ENCODE peak calls at places on chromosomes 11 and 22, in five cellular contexts. N, C, R, I and P are unnamed samples.

GRCh38 chr11:76339217-76339616 is 41.7 kb downstream of the THAP12 start:
- DNase-seq in N (no peak), C (peak), R (peak), I (no peak), P (no peak)

GRCh38 chr22:27003301-27003700 is 345.9 kb downstream of the MIAT start:
- DNase-seq in N (peak), C (no peak), R (no peak), I (no peak), P (no peak)

GRCh38 chr22:30675436-30675835 is 7.8 kb upstream of the DUSP18 start:
- DNase-seq in N (no peak), C (no peak), R (no peak), I (no peak), P (no peak)

GRCh38 chr22:36445158-36445668 is 36.2 kb downstream of the TXN2 start:
- DNase-seq in N (peak), C (peak), R (peak), I (peak), P (peak)

GRCh38 chr22:46044718-46045458 is 67.9 kb upstream of the WNT7B start:
- DNase-seq in N (peak), C (peak), R (no peak), I (no peak), P (no peak)

GRCh38 chr22:22941831-22942510 is 54.4 kb downstream of the IGLL5 start:
- DNase-seq in N (no peak), C (no peak), R (no peak), I (no peak), P (no peak)

GRCh38 chr11:64592656-64593055 is 1.6 kb downstream of the SLC22A12 start:
- DNase-seq in N (no peak), C (peak), R (no peak), I (no peak), P (no peak)

GRCh38 chr11:18171377-18172000 is 1.1 kb upstream of the MRGPRX4 start:
- DNase-seq in N (peak), C (no peak), R (peak), I (no peak), P (peak)

GRCh38 chr11:122287401-122287800 is 171.4 kb upstream of the BLID start:
- DNase-seq in N (no peak), C (no peak), R (no peak), I (no peak), P (no peak)

GRCh38 chr11:57332694-57333440 is 2.8 kb downstream of the SSRP1 start:
- DNase-seq in N (no peak), C (no peak), R (no peak), I (no peak), P (no peak)

GRCh38 chr22:20484948-20485683 is 10.5 kb downstream of the KLHL22 start:
- DNase-seq in N (no peak), C (no peak), R (no peak), I (no peak), P (no peak)

GRCh38 chr22:20483771-20484170 is 11.8 kb downstream of the KLHL22 start:
- DNase-seq in N (no peak), C (no peak), R (no peak), I (no peak), P (no peak)

GRCh38 chr22:20475115-20475436 is 20.5 kb downstream of the KLHL22 start:
- DNase-seq in N (no peak), C (no peak), R (no peak), I (no peak), P (no peak)

GRCh38 chr22:20479612-20480196 is 15.9 kb downstream of the KLHL22 start:
- DNase-seq in N (no peak), C (no peak), R (peak), I (peak), P (no peak)
- TF ChIP-seq CTCF in N (no peak), C (no peak), R (no peak), I (no peak), P (no peak)

GRCh38 chr11:102306048-102306575 is 11.2 kb upstream of the BIRC3 start:
- DNase-seq in N (peak), C (peak), R (no peak), I (no peak), P (no peak)
- TF ChIP-seq CTCF in N (no peak), C (no peak), R (peak), I (no peak), P (peak)

GRCh38 chr11:32333335-32333991 is 101.9 kb downstream of the WT1 start:
- DNase-seq in N (peak), C (peak), R (peak), I (peak), P (no peak)
- TF ChIP-seq CTCF in N (peak), C (peak), R (peak), I (peak), P (no peak)

DNA sequence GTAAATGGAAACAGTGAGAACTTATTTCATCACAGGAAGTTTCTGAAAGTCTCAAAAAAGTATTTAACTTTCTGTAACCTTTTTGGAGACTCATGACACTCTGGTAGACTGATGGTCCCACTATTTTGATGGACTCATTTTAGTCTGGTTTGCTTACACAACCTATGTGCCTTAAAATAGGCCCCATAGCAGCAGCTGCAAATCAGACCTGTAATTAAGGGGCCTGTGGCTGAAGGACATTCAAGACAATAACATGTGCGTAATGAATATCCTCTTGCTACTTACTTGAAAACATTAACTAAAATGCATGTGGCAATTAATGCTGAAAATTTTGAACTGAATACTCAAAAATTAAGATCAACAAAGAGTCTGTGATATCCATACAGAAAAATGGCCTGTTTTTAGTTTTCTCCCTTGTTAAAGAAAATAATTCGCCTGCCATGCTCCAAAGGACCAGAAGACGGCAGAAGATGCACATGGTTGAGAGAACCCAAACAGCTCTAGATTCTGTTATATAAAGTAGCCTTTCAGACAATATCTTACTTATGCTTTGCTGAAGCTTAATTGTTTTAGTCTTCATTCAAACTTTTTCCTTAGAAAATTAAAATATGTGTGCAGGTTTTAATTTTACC is 568.5 kb downstream of the KCNA4 start:
- DNase-seq in N (peak), C (no peak), R (peak), I (peak), P (peak)
- TF ChIP-seq CTCF in N (peak), C (peak), R (peak), I (peak), P (peak)

GRCh38 chr22:39715778-39716495 is 145.4 kb downstream of the CACNA1I start:
- DNase-seq in N (no peak), C (peak), R (no peak), I (no peak), P (no peak)
- TF ChIP-seq CTCF in N (no peak), C (no peak), R (no peak), I (no peak), P (no peak)